ENCODE peak calls at places on chromosomes 13 and 19, in eight cellular contexts. One of them, this sample, is unnamed.
A peak's percentile ranks its signal among the peaks of the same experiment; 100 is the strongest.

GRCh38 chr13:93875527-93875926 is 604.0 kb downstream of the DCT start:
- DNase-seq in AG04450: peak; percentile 21
- DNase-seq in CD4-positive, CD25-positive, alpha-beta regulatory T cell: no peak
- DNase-seq in tibial nerve: no peak
- DNase-seq in cardiac fibroblast: peak; percentile 43
- DNase-seq in mammary epithelial cell: peak; percentile 19
- DNase-seq in right atrium auricular region: no peak
- DNase-seq in astrocyte of the cerebellum: peak; percentile 18
- DNase-seq in this sample: peak; percentile 58

GRCh38 chr13:75723927-75724326 is 87.8 kb downstream of the LMO7 start:
- DNase-seq in astrocyte of the cerebellum: no peak
- DNase-seq in CD4-positive, CD25-positive, alpha-beta regulatory T cell: no peak
- DNase-seq in right atrium auricular region: no peak
- DNase-seq in mammary epithelial cell: no peak
- DNase-seq in cardiac fibroblast: no peak
- DNase-seq in tibial nerve: no peak
- DNase-seq in AG04450: no peak
- DNase-seq in this sample: no peak

GRCh38 chr13:35723820-35724219 is 247.3 kb upstream of the MAB21L1 start:
- DNase-seq in astrocyte of the cerebellum: no peak
- DNase-seq in CD4-positive, CD25-positive, alpha-beta regulatory T cell: no peak
- DNase-seq in cardiac fibroblast: peak; percentile 78
- DNase-seq in mammary epithelial cell: no peak
- DNase-seq in AG04450: no peak
- DNase-seq in right atrium auricular region: peak; percentile 72
- DNase-seq in tibial nerve: peak; percentile 39
- DNase-seq in this sample: no peak

GRCh38 chr13:44726214-44726613 is 150.1 kb upstream of the TSC22D1 start:
- DNase-seq in tibial nerve: no peak
- DNase-seq in cardiac fibroblast: peak; percentile 94
- DNase-seq in right atrium auricular region: no peak
- DNase-seq in CD4-positive, CD25-positive, alpha-beta regulatory T cell: no peak
- DNase-seq in mammary epithelial cell: peak; percentile 69
- DNase-seq in AG04450: peak; percentile 81
- DNase-seq in astrocyte of the cerebellum: no peak
- DNase-seq in this sample: peak; percentile 88

GRCh38 chr13:59673301-59673700 is 490.4 kb downstream of the DIAPH3 start:
- DNase-seq in right atrium auricular region: no peak
- DNase-seq in CD4-positive, CD25-positive, alpha-beta regulatory T cell: no peak
- DNase-seq in cardiac fibroblast: no peak
- DNase-seq in tibial nerve: no peak
- DNase-seq in astrocyte of the cerebellum: peak; percentile 53
- DNase-seq in mammary epithelial cell: no peak
- DNase-seq in AG04450: no peak
- DNase-seq in this sample: peak; percentile 17

GRCh38 chr13:101398191-101398590 is 18.1 kb downstream of the NALCN start:
- DNase-seq in right atrium auricular region: no peak
- DNase-seq in AG04450: peak; percentile 20
- DNase-seq in astrocyte of the cerebellum: no peak
- DNase-seq in mammary epithelial cell: peak; percentile 50
- DNase-seq in tibial nerve: no peak
- DNase-seq in cardiac fibroblast: peak; percentile 57
- DNase-seq in CD4-positive, CD25-positive, alpha-beta regulatory T cell: no peak
- DNase-seq in this sample: peak; percentile 30

GRCh38 chr13:70959376-70959775 is 851.1 kb upstream of the KLHL1 start:
- DNase-seq in CD4-positive, CD25-positive, alpha-beta regulatory T cell: no peak
- DNase-seq in right atrium auricular region: no peak
- DNase-seq in AG04450: no peak
- DNase-seq in tibial nerve: no peak
- DNase-seq in mammary epithelial cell: no peak
- DNase-seq in astrocyte of the cerebellum: no peak
- DNase-seq in cardiac fibroblast: no peak
- DNase-seq in this sample: no peak

GRCh38 chr13:52359534-52359933 is 46.4 kb downstream of the THSD1 start:
- DNase-seq in cardiac fibroblast: no peak
- DNase-seq in right atrium auricular region: no peak
- DNase-seq in AG04450: no peak
- DNase-seq in CD4-positive, CD25-positive, alpha-beta regulatory T cell: no peak
- DNase-seq in astrocyte of the cerebellum: no peak
- DNase-seq in tibial nerve: peak; percentile 11
- DNase-seq in mammary epithelial cell: no peak
- DNase-seq in this sample: peak; percentile 69

GRCh38 chr13:45208132-45208531 is 7.3 kb upstream of the KCTD4 start:
- DNase-seq in AG04450: no peak
- DNase-seq in right atrium auricular region: no peak
- DNase-seq in cardiac fibroblast: no peak
- DNase-seq in CD4-positive, CD25-positive, alpha-beta regulatory T cell: no peak
- DNase-seq in mammary epithelial cell: no peak
- DNase-seq in astrocyte of the cerebellum: no peak
- DNase-seq in tibial nerve: no peak
- DNase-seq in this sample: no peak

GRCh38 chr19:6481541-6482342 is at the start of gene DENND1C:
- DNase-seq in cardiac fibroblast: peak; percentile 16
- DNase-seq in astrocyte of the cerebellum: no peak
- DNase-seq in tibial nerve: peak; percentile 11
- DNase-seq in mammary epithelial cell: no peak
- DNase-seq in AG04450: no peak
- DNase-seq in CD4-positive, CD25-positive, alpha-beta regulatory T cell: peak; percentile 89
- DNase-seq in right atrium auricular region: no peak
- DNase-seq in this sample: no peak

GRCh38 chr13:105442941-105443340 is 1092.5 kb downstream of the EFNB2 start:
- DNase-seq in astrocyte of the cerebellum: peak; percentile 99
- DNase-seq in right atrium auricular region: no peak
- DNase-seq in CD4-positive, CD25-positive, alpha-beta regulatory T cell: no peak
- DNase-seq in mammary epithelial cell: peak; percentile 99
- DNase-seq in AG04450: peak; percentile 95
- DNase-seq in tibial nerve: peak; percentile 12
- DNase-seq in cardiac fibroblast: peak; percentile 95
- DNase-seq in this sample: peak; percentile 99

GRCh38 chr13:99135591-99135990 is 65.1 kb upstream of the UBAC2 start:
- DNase-seq in tibial nerve: no peak
- DNase-seq in AG04450: no peak
- DNase-seq in cardiac fibroblast: no peak
- DNase-seq in astrocyte of the cerebellum: no peak
- DNase-seq in mammary epithelial cell: no peak
- DNase-seq in right atrium auricular region: no peak
- DNase-seq in CD4-positive, CD25-positive, alpha-beta regulatory T cell: no peak
- DNase-seq in this sample: no peak

GRCh38 chr13:27242642-27243185 is 8.6 kb upstream of the RPL21 start:
- DNase-seq in AG04450: no peak
- DNase-seq in tibial nerve: no peak
- DNase-seq in CD4-positive, CD25-positive, alpha-beta regulatory T cell: no peak
- DNase-seq in astrocyte of the cerebellum: no peak
- DNase-seq in mammary epithelial cell: no peak
- DNase-seq in cardiac fibroblast: no peak
- DNase-seq in right atrium auricular region: no peak
- DNase-seq in this sample: no peak

GRCh38 chr13:94192576-94192975 is 286.9 kb downstream of the DCT start:
- DNase-seq in astrocyte of the cerebellum: no peak
- DNase-seq in tibial nerve: peak; percentile 30
- DNase-seq in cardiac fibroblast: peak; percentile 47
- DNase-seq in CD4-positive, CD25-positive, alpha-beta regulatory T cell: peak; percentile 21
- DNase-seq in mammary epithelial cell: peak; percentile 12
- DNase-seq in right atrium auricular region: no peak
- DNase-seq in AG04450: no peak
- DNase-seq in this sample: no peak

GRCh38 chr13:46542833-46543232 is 10.1 kb upstream of the LRCH1 start:
- DNase-seq in cardiac fibroblast: no peak
- DNase-seq in CD4-positive, CD25-positive, alpha-beta regulatory T cell: no peak
- DNase-seq in right atrium auricular region: no peak
- DNase-seq in mammary epithelial cell: no peak
- DNase-seq in tibial nerve: no peak
- DNase-seq in AG04450: no peak
- DNase-seq in astrocyte of the cerebellum: no peak
- DNase-seq in this sample: no peak

GRCh38 chr13:99525967-99526366 is 24.7 kb downstream of the TM9SF2 start:
- DNase-seq in CD4-positive, CD25-positive, alpha-beta regulatory T cell: no peak
- DNase-seq in mammary epithelial cell: no peak
- DNase-seq in tibial nerve: no peak
- DNase-seq in cardiac fibroblast: no peak
- DNase-seq in AG04450: no peak
- DNase-seq in astrocyte of the cerebellum: no peak
- DNase-seq in right atrium auricular region: no peak
- DNase-seq in this sample: no peak

GRCh38 chr13:62906896-62907295 is 1491.2 kb upstream of the PCDH20 start:
- DNase-seq in astrocyte of the cerebellum: no peak
- DNase-seq in cardiac fibroblast: no peak
- DNase-seq in AG04450: no peak
- DNase-seq in tibial nerve: no peak
- DNase-seq in CD4-positive, CD25-positive, alpha-beta regulatory T cell: no peak
- DNase-seq in mammary epithelial cell: no peak
- DNase-seq in right atrium auricular region: no peak
- DNase-seq in this sample: no peak
- H3K4me3 ChIP-seq in astrocyte of the cerebellum: no peak overlapping the region
- H3K4me3 ChIP-seq in cardiac fibroblast: no peak overlapping the region
- H3K4me3 ChIP-seq in AG04450: no peak overlapping the region
- H3K4me3 ChIP-seq in tibial nerve: no peak overlapping the region
- H3K4me3 ChIP-seq in CD4-positive, CD25-positive, alpha-beta regulatory T cell: no peak overlapping the region
- H3K4me3 ChIP-seq in mammary epithelial cell: no peak overlapping the region
- H3K4me3 ChIP-seq in right atrium auricular region: no peak overlapping the region
- H3K4me3 ChIP-seq in this sample: no peak overlapping the region

GRCh38 chr19:40397568-40397906 is 7.6 kb upstream of the HIPK4 start:
- DNase-seq in mammary epithelial cell: no peak
- DNase-seq in right atrium auricular region: no peak
- DNase-seq in cardiac fibroblast: no peak
- DNase-seq in CD4-positive, CD25-positive, alpha-beta regulatory T cell: no peak
- DNase-seq in AG04450: no peak
- DNase-seq in tibial nerve: no peak
- DNase-seq in astrocyte of the cerebellum: no peak
- DNase-seq in this sample: no peak

GRCh38 chr19:40400521-40400920 is 10.5 kb upstream of the HIPK4 start:
- DNase-seq in astrocyte of the cerebellum: no peak
- DNase-seq in tibial nerve: no peak
- DNase-seq in CD4-positive, CD25-positive, alpha-beta regulatory T cell: no peak
- DNase-seq in mammary epithelial cell: no peak
- DNase-seq in cardiac fibroblast: no peak
- DNase-seq in AG04450: no peak
- DNase-seq in right atrium auricular region: no peak
- DNase-seq in this sample: no peak

GRCh38 chr19:40407714-40408600 is 5.2 kb downstream of the PRX start:
- DNase-seq in cardiac fibroblast: no peak
- DNase-seq in AG04450: no peak
- DNase-seq in tibial nerve: no peak
- DNase-seq in CD4-positive, CD25-positive, alpha-beta regulatory T cell: peak; percentile 44
- DNase-seq in right atrium auricular region: no peak
- DNase-seq in astrocyte of the cerebellum: no peak
- DNase-seq in mammary epithelial cell: no peak
- DNase-seq in this sample: no peak

GRCh38 chr19:40398417-40399056 is 8.6 kb upstream of the HIPK4 start:
- DNase-seq in mammary epithelial cell: peak; percentile 25
- DNase-seq in astrocyte of the cerebellum: no peak
- DNase-seq in CD4-positive, CD25-positive, alpha-beta regulatory T cell: peak; percentile 80
- DNase-seq in cardiac fibroblast: no peak
- DNase-seq in AG04450: no peak
- DNase-seq in right atrium auricular region: no peak
- DNase-seq in tibial nerve: no peak
- DNase-seq in this sample: no peak

DNA sequence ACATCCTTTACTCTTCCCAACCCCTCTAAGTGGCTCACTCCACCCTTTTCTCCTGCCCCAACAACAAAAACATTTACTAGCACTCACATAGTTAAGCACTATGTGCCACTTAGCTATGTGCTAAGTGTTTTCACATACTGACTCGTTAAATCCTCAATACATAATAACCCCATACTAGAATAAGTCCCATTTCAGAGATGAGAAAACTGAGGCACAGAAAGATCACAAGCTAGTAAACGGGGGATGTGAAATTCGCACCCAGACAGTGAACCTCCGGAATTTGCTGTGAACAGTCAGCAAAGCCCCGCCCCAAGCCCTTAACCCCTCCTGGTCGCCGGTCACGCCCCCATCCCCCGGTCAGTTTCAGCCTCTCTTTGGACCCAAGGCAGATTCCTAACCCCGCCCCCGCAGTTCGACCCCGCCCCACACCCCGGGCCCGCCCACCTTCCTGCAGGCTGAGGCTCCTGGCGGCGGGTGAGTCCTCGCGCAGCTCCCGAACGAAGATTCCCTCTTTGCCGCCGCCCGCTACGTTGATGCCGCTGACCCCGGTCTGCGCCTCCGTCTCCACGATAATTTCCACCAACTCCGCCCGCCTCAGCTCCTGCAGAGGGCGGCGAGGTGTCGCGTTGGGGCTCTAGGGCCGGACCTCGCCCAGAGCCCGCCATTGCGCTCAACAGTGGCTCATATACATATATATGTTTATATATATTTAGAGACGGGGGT is 9.8 kb downstream of the PRX start:
- DNase-seq in CD4-positive, CD25-positive, alpha-beta regulatory T cell: peak; percentile 87
- DNase-seq in tibial nerve: peak; percentile 85
- DNase-seq in AG04450: peak; percentile 82
- DNase-seq in astrocyte of the cerebellum: peak; percentile 57
- DNase-seq in right atrium auricular region: peak; percentile 91
- DNase-seq in mammary epithelial cell: peak; percentile 75
- DNase-seq in cardiac fibroblast: peak; percentile 91
- DNase-seq in this sample: peak; percentile 64
- H3K4me3 ChIP-seq in CD4-positive, CD25-positive, alpha-beta regulatory T cell: peak overlapping the region; percentile 67
- H3K4me3 ChIP-seq in tibial nerve: peak overlapping the region; percentile 42
- H3K4me3 ChIP-seq in AG04450: peak overlapping the region; percentile 63
- H3K4me3 ChIP-seq in astrocyte of the cerebellum: peak overlapping the region; percentile 47
- H3K4me3 ChIP-seq in right atrium auricular region: peak overlapping the region; percentile 49
- H3K4me3 ChIP-seq in mammary epithelial cell: peak overlapping the region; percentile 40
- H3K4me3 ChIP-seq in cardiac fibroblast: peak overlapping the region; percentile 60
- H3K4me3 ChIP-seq in this sample: peak overlapping the region; percentile 60

DNA sequence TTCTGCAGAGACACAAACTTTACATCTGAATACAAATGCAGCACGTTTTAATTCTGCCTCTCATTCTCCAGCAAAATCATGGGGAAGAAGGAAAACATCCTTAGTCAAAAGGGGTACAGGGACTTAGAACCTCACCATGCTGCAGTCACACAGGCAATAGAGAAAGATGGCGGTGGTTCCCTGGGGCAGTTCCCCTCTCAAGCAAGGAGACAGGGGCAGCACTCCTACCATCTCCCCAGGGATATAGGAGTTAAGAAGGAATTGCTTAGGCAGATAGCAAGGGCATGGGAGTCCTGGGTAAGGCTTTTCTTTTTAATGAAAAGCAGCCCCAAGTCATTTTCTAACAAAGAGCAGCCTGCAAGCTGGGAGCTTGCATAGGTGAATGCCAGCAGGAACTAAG is 514.8 kb downstream of the IRS2 start:
- DNase-seq in mammary epithelial cell: no peak
- DNase-seq in astrocyte of the cerebellum: no peak
- DNase-seq in right atrium auricular region: no peak
- DNase-seq in cardiac fibroblast: no peak
- DNase-seq in tibial nerve: no peak
- DNase-seq in CD4-positive, CD25-positive, alpha-beta regulatory T cell: no peak
- DNase-seq in AG04450: no peak
- DNase-seq in this sample: no peak
- H3K4me3 ChIP-seq in mammary epithelial cell: no peak overlapping the region
- H3K4me3 ChIP-seq in astrocyte of the cerebellum: no peak overlapping the region
- H3K4me3 ChIP-seq in right atrium auricular region: no peak overlapping the region
- H3K4me3 ChIP-seq in cardiac fibroblast: peak overlapping the region; percentile 55
- H3K4me3 ChIP-seq in tibial nerve: no peak overlapping the region
- H3K4me3 ChIP-seq in CD4-positive, CD25-positive, alpha-beta regulatory T cell: no peak overlapping the region
- H3K4me3 ChIP-seq in AG04450: no peak overlapping the region
- H3K4me3 ChIP-seq in this sample: no peak overlapping the region

DNA sequence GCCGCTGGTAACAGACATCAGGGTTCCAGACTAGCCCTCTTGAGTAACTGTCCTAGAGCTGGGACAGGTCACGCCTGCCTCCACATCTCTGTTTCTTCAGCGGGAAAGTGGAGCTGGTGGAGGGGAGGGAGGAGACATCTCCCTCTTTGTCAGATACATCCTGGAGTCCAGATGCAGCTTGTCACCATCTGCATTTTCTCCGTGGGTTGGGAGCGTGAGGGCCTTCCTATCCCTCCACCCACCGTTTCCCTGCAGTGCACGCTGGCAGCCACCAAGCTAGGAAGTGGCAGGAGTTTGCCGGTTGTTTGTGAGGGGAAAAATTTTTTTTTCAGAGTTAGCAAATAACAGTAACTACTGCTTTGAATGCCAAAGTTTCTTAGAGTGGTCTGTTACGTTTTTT is 20.0 kb upstream of the SMIM17 start:
- DNase-seq in cardiac fibroblast: no peak
- DNase-seq in tibial nerve: no peak
- DNase-seq in mammary epithelial cell: no peak
- DNase-seq in astrocyte of the cerebellum: no peak
- DNase-seq in right atrium auricular region: no peak
- DNase-seq in CD4-positive, CD25-positive, alpha-beta regulatory T cell: no peak
- DNase-seq in AG04450: no peak
- DNase-seq in this sample: no peak
- H3K4me3 ChIP-seq in cardiac fibroblast: no peak overlapping the region
- H3K4me3 ChIP-seq in tibial nerve: no peak overlapping the region
- H3K4me3 ChIP-seq in mammary epithelial cell: no peak overlapping the region
- H3K4me3 ChIP-seq in astrocyte of the cerebellum: no peak overlapping the region
- H3K4me3 ChIP-seq in right atrium auricular region: no peak overlapping the region
- H3K4me3 ChIP-seq in CD4-positive, CD25-positive, alpha-beta regulatory T cell: no peak overlapping the region
- H3K4me3 ChIP-seq in AG04450: no peak overlapping the region
- H3K4me3 ChIP-seq in this sample: no peak overlapping the region